ENCODE peak calls at places on chromosome 15, in four cellular contexts. I is esophagus muscularis mucosa, N is Karpas-422, Q is caudate nucleus. R is an unnamed sample.

GRCh38 chr15:46277994-46278885 is 643.4 kb downstream of the SQOR start:
- DNase-seq in I (no peak), N (no peak), Q (no peak), R (no peak)

GRCh38 chr15:36622247-36622795 is 42.9 kb downstream of the CDIN1 start:
- DNase-seq in N (no peak), Q (no peak), I (no peak), R (no peak)

GRCh38 chr15:46556559-46556958 is 921.7 kb downstream of the SQOR start:
- DNase-seq in N (no peak), Q (no peak), I (no peak), R (no peak)

GRCh38 chr15:66707310-66708160 is 5.5 kb downstream of the SMAD6 start:
- DNase-seq in I (no peak), Q (no peak), N (no peak), R (peak; percentile 61)

GRCh38 chr15:60679256-60679655 is 200.3 kb upstream of the ICE2 start:
- DNase-seq in N (no peak), Q (no peak), I (no peak), R (no peak)

GRCh38 chr15:75033809-75034208 is 10.4 kb downstream of the PPCDC start:
- DNase-seq in I (no peak), Q (no peak), N (no peak), R (no peak)

GRCh38 chr15:99307735-99308134 is 56.5 kb downstream of the LRRC28 start:
- DNase-seq in I (no peak), N (no peak), Q (no peak), R (no peak)

GRCh38 chr15:68228143-68228970 is 1.2 kb downstream of the CLN6 start:
- DNase-seq in I (peak; percentile 47), Q (no peak), N (peak; percentile 63), R (no peak)

GRCh38 chr15:64767203-64767602 is 8.2 kb downstream of the RBPMS2 start:
- DNase-seq in I (no peak), Q (no peak), N (no peak), R (no peak)

GRCh38 chr15:81419304-81419943 is 45.4 kb upstream of the TMC3 start:
- DNase-seq in N (no peak), I (no peak), Q (no peak), R (no peak)

GRCh38 chr15:96217983-96218382 is 112.5 kb upstream of the NR2F2 start:
- DNase-seq in I (no peak), N (no peak), Q (no peak), R (no peak)

GRCh38 chr15:89018235-89018634 is 70.0 kb upstream of the ABHD2 start:
- DNase-seq in Q (no peak), N (no peak), I (no peak), R (peak; percentile 83)

GRCh38 chr15:100285641-100286295 is 56.0 kb downstream of the ADAMTS17 start:
- DNase-seq in Q (no peak), N (no peak), I (peak; percentile 57), R (no peak)

GRCh38 chr15:39665629-39666245 is 84.9 kb downstream of the THBS1 start:
- DNase-seq in N (no peak), Q (no peak), I (no peak), R (no peak)

GRCh38 chr15:84961707-84962106 is 19.9 kb upstream of the PDE8A start:
- DNase-seq in Q (no peak), N (no peak), I (no peak), R (no peak)

GRCh38 chr15:44183363-44183762 is 11.7 kb downstream of the FRMD5 start:
- DNase-seq in I (no peak), N (no peak), Q (no peak), R (no peak)

GRCh38 chr15:25183581-25184330 is 229.0 kb downstream of the SNRPN start:
- DNase-seq in I (no peak), N (no peak), Q (no peak), R (no peak)

GRCh38 chr15:45378149-45378912 is at the start of gene GATM:
- DNase-seq in N (peak; percentile 79), I (peak; percentile 93), Q (peak; percentile 65), R (peak; percentile 71)

GRCh38 chr15:59366368-59367021 is 6.2 kb downstream of the MYO1E start:
- DNase-seq in Q (no peak), N (no peak), I (no peak), R (no peak)

GRCh38 chr15:81133782-81134461 is at the start of gene CFAP161:
- DNase-seq in I (peak; percentile 93), Q (peak; percentile 18), N (no peak), R (peak; percentile 79)

GRCh38 chr15:88303455-88303854 is 46.9 kb upstream of the NTRK3 start:
- DNase-seq in I (no peak), N (no peak), Q (no peak), R (no peak)

GRCh38 chr15:28027714-28028076 is 71.4 kb downstream of the OCA2 start:
- DNase-seq in Q (no peak), I (no peak), N (no peak), R (no peak)

DNA sequence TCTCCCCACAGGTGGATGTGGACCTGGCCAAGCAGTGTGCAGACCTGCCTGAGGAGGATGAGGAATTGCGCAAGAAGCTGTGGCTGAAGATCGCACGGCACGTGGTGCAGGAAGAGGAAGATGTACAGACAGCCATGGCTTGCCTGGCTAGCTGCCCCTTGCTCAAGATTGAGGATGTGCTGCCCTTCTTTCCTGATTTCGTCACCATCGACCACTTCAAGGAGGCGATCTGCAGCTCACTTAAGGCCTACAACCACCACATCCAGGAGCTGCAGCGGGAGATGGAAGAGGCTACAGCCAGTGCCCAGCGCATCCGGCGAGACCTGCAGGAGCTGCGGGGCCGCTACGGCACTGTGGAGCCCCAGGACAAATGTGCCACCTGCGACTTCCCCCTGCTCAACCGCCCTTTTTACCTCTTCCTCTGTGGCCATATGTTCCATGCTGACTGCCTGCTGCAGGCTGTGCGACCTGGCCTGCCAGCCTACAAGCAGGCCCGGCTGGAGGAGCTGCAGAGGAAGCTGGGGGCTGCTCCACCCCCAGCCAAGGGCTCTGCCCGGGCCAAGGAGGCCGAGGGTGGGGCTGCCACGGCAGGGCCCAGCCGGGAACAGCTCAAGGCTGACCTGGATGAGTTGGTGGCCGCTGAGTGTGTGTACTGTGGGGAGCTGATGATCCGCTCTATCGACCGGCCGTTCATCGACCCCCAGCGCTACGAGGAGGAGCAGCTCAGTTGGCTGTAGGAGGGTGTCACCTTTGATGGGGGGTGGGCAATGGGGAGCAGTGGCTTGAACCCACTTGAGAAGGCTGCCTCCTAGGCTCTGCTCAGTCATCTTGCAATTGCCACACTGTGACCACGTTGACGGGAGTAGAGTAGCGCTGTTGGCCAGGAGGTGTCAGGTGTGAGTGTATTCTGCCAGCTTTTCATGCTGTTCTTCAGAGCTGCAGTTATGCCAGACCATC is 8.6 kb downstream of the VPS18 start:
- DNase-seq in I (no peak), N (no peak), Q (no peak), R (no peak)
- H3K27ac ChIP-seq in I (peak overlapping the region; percentile 89), N (no peak overlapping the region), Q (peak overlapping the region; percentile 30), R (no peak overlapping the region)

GRCh38 chr15:101492752-101493692 is 3.5 kb upstream of the PCSK6 start:
- DNase-seq in Q (no peak), I (peak; percentile 85), N (no peak), R (no peak)

GRCh38 chr15:101491739-101492640 is 2.5 kb upstream of the PCSK6 start:
- DNase-seq in I (peak; percentile 70), Q (no peak), N (no peak), R (no peak)

GRCh38 chr15:101490408-101490891 is 943 bp upstream of the PCSK6 start:
- DNase-seq in N (no peak), I (no peak), Q (no peak), R (no peak)

GRCh38 chr15:101489633-101490407 is at the start of gene PCSK6:
- DNase-seq in N (no peak), I (no peak), Q (no peak), R (no peak)

DNA sequence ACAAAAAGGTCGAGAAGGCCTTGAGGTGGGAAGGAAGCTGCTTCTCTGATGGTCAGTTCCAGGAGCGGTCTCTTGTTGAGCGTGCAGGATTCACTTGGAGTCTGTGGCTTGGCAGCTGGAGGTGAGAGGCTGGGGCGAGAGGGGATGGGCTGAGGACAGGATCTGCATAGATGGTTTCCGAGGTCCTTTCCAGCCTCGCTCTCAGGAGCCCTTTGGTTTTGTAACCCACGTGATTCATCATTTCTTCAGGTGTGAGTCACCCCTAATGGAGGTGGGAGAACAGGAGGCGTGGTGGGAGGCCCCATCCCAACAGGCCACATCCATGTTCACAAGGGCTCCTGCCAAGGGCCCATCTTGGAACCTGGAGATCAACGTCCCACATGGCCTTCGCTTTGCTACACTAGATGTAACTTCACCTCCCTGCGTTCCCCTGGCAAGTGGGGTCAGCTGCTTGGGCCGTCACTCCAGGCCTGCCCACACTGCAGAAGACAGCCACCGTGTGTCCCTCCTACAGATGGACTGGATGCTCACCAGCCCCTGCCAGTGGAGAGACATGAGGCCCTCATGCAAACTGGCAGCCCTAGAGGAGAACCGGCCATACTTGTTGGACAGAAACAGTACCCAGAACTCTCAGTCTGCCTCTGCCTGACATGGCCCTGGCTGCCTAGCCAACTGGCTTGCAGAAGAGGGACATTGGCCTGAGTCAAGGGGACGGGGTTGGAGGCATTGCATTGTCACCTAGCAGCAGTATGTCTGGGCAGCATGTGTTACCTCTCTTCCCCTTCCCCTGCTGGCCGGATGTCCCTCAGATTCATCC is 1.6 kb upstream of the PCSK6 start:
- DNase-seq in Q (no peak), I (peak; percentile 88), N (no peak), R (no peak)
- H3K27ac ChIP-seq in Q (no peak overlapping the region), I (no peak overlapping the region), N (no peak overlapping the region), R (no peak overlapping the region)

DNA sequence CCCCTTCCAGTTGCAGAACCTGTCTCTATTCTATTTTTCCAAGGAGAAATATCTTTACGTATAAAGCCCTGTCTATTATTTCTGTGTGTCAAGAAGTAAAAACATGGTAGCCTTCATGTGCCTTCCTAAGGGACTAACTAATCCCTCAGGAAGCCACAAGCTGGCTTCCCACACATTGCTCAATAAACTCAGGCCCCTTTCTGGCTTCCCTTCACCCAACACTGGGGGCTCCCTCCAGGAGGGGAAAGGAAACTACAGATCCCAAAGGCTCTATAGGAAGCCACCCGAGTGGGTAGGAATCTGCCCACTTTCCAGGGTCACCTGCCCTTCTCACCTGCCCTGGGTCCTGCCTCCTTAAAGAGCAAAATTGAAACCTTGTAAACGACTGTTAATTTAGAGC is 4.6 kb downstream of the TLE3 start:
- DNase-seq in I (no peak), N (no peak), Q (no peak), R (no peak)
- H3K27ac ChIP-seq in I (peak overlapping the region; percentile 92), N (no peak overlapping the region), Q (no peak overlapping the region), R (peak overlapping the region; percentile 35)

DNA sequence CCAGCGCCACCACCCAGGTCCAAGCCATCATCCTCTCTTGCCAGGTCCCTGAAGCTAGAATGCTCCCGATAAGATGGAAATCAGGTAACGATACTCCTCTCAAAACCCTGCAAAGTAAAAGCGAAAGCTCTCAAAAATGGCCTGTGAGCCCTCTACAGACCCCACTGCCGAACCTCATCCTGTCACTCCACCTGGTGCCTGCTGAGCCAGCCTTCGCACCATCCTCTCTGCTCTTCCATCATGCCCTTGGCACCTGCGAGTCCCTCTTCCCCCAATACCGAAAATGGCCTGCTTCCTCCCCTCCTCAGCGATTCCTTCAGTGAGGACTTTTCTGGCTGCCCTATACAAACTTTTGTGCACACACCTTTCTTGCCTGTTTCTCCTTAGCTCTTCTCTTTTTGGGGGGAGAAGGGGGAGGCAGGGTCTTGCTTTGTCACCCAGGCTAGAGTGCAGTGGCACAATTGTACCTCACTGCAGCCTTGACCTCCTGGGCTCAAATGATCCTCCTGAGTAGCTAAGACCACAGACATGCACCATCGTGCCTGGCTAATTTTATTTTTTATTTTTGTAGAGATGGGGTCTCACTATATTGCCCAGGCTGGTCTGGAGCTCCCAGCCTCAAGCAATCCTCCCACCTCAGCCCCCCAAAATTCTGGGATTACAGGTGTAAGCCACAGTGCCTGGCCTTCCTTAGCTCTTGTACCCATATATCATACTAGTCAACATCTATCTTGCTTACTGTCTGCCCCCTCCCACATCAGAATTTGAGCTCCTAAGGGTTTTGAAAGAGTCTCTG is 3.0 kb downstream of the IDH2 start:
- DNase-seq in Q (no peak), N (peak; percentile 57), I (no peak), R (no peak)
- H3K27ac ChIP-seq in Q (peak overlapping the region; percentile 97), N (peak overlapping the region; percentile 97), I (peak overlapping the region; percentile 94), R (peak overlapping the region; percentile 91)